ENCODE peak calls at places on chromosome 6, in five cellular contexts. One of them, this sample, is unnamed.

GRCh38 chr6:103036846-103037245 is 1643.3 kb downstream of the GRIK2 start:
- DNase-seq in NCI-H1930: no peak
- DNase-seq in HCT116: no peak
- DNase-seq in lower leg skin: no peak
- DNase-seq in pancreas: no peak
- DNase-seq in this sample: no peak

GRCh38 chr6:89148016-89148750 is 2.3 kb downstream of the PM20D2 start:
- DNase-seq in NCI-H1930: no peak
- DNase-seq in HCT116: peak; percentile 12
- DNase-seq in lower leg skin: no peak
- DNase-seq in pancreas: no peak
- DNase-seq in this sample: no peak

GRCh38 chr6:56345539-56346090 is 98.2 kb upstream of the COL21A1 start:
- DNase-seq in NCI-H1930: no peak
- DNase-seq in HCT116: no peak
- DNase-seq in lower leg skin: no peak
- DNase-seq in pancreas: no peak
- DNase-seq in this sample: no peak

GRCh38 chr6:34229877-34230276 is 6.8 kb upstream of the HMGA1 start:
- DNase-seq in NCI-H1930: no peak
- DNase-seq in HCT116: no peak
- DNase-seq in lower leg skin: no peak
- DNase-seq in pancreas: no peak
- DNase-seq in this sample: no peak

GRCh38 chr6:13629459-13630116 is 14.5 kb downstream of the NOL7 start:
- DNase-seq in NCI-H1930: no peak
- DNase-seq in HCT116: no peak
- DNase-seq in lower leg skin: no peak
- DNase-seq in pancreas: no peak
- DNase-seq in this sample: no peak

GRCh38 chr6:169316651-169317050 is 63.0 kb upstream of the THBS2 start:
- DNase-seq in NCI-H1930: no peak
- DNase-seq in HCT116: no peak
- DNase-seq in lower leg skin: peak; percentile 18
- DNase-seq in pancreas: no peak
- DNase-seq in this sample: no peak

GRCh38 chr6:105536961-105537360 is 134.1 kb upstream of the PREP start:
- DNase-seq in NCI-H1930: no peak
- DNase-seq in HCT116: no peak
- DNase-seq in lower leg skin: no peak
- DNase-seq in pancreas: no peak
- DNase-seq in this sample: no peak

GRCh38 chr6:33571637-33572316 is 8.3 kb downstream of the BAK1 start:
- DNase-seq in NCI-H1930: no peak
- DNase-seq in HCT116: no peak
- DNase-seq in lower leg skin: no peak
- DNase-seq in pancreas: no peak
- DNase-seq in this sample: no peak

GRCh38 chr6:39836621-39837020 is 44.4 kb downstream of the DAAM2 start:
- DNase-seq in NCI-H1930: no peak
- DNase-seq in HCT116: no peak
- DNase-seq in lower leg skin: no peak
- DNase-seq in pancreas: no peak
- DNase-seq in this sample: no peak

GRCh38 chr6:25058387-25058786 is 122.6 kb upstream of the RIPOR2 start:
- DNase-seq in NCI-H1930: no peak
- DNase-seq in HCT116: no peak
- DNase-seq in lower leg skin: no peak
- DNase-seq in pancreas: no peak
- DNase-seq in this sample: no peak

GRCh38 chr6:136956590-136957573 is 34.8 kb downstream of the SLC35D3 start:
- DNase-seq in NCI-H1930: peak; percentile 75
- DNase-seq in HCT116: no peak
- DNase-seq in lower leg skin: no peak
- DNase-seq in pancreas: no peak
- DNase-seq in this sample: no peak